ENCODE peak calls at places on chromosomes 7 and 10, in four cellular contexts. G is MV-4-11, C is dorsolateral prefrontal cortex, I is endothelial cell. O is an unnamed sample.

GRCh38 chr7:158019726-158020705 is 567.6 kb downstream of the PTPRN2 start:
- DNase-seq in G (no peak), C (no peak), I (no peak), O (no peak)

GRCh38 chr10:17100586-17100985 is 29.0 kb downstream of the CUBN start:
- DNase-seq in I (no peak), G (no peak), C (peak), O (no peak)

GRCh38 chr10:48722153-48722861 is 37.6 kb downstream of the WDFY4 start:
- DNase-seq in I (no peak), C (no peak), G (no peak), O (no peak)

GRCh38 chr7:71479231-71479630 is 347.3 kb downstream of the GALNT17 start:
- DNase-seq in C (no peak), G (no peak), I (no peak), O (no peak)

GRCh38 chr10:119315128-119316001 is 108.0 kb downstream of the GRK5 start:
- DNase-seq in I (no peak), C (peak), G (peak), O (peak)

GRCh38 chr7:87312215-87312865 is 33.1 kb upstream of the CROT start:
- DNase-seq in I (peak), C (peak), G (peak), O (peak)

GRCh38 chr7:133950856-133951255 is 176.3 kb upstream of the LRGUK start:
- DNase-seq in C (no peak), I (no peak), G (no peak), O (no peak)

GRCh38 chr10:37855691-37856090 is 1.7 kb downstream of the ZNF248 start:
- DNase-seq in I (no peak), G (no peak), C (no peak), O (no peak)

GRCh38 chr10:73119952-73120351 is 9.7 kb downstream of the NUDT13 start:
- DNase-seq in I (no peak), G (no peak), C (no peak), O (no peak)

GRCh38 chr7:127391591-127392181 is 822 bp downstream of the ZNF800 start:
- DNase-seq in C (no peak), I (peak), G (peak), O (peak)

GRCh38 chr10:36254191-36254590 is 612.1 kb upstream of the FZD8 start:
- DNase-seq in I (no peak), C (no peak), G (no peak), O (no peak)

GRCh38 chr7:74449809-74450397 is 3.8 kb upstream of the GTF2IRD1 start:
- DNase-seq in G (peak), I (peak), C (peak), O (peak)

GRCh38 chr10:49633327-49634045 is 19.6 kb downstream of the CHAT start:
- DNase-seq in I (no peak), C (no peak), G (no peak), O (no peak)

GRCh38 chr10:121732676-121733445 is 134.6 kb upstream of the FGFR2 start:
- DNase-seq in G (no peak), C (no peak), I (no peak), O (no peak)

GRCh38 chr7:16646427-16647081 is 573 bp downstream of the BZW2 start:
- DNase-seq in I (no peak), G (peak), C (peak), O (peak)

GRCh38 chr7:3042301-3042700 is 1.4 kb downstream of the CARD11 start:
- DNase-seq in I (no peak), C (no peak), G (no peak), O (no peak)

GRCh38 chr7:27835408-27835807 is 95.4 kb downstream of the TAX1BP1 start:
- DNase-seq in C (no peak), I (no peak), G (no peak), O (no peak)

GRCh38 chr10:95758351-95759025 is 2.5 kb downstream of the ENTPD1 start:
- DNase-seq in I (no peak), G (peak), C (no peak), O (peak)

GRCh38 chr10:101016814-101017213 is 14.1 kb downstream of the PDZD7 start:
- DNase-seq in C (no peak), I (no peak), G (no peak), O (no peak)

GRCh38 chr7:94241402-94241925 is 153.2 kb upstream of the COL1A2 start:
- DNase-seq in G (no peak), I (no peak), C (no peak), O (no peak)

GRCh38 chr7:157916946-157917670 is 580.3 kb downstream of the DNAJB6 start:
- DNase-seq in I (no peak), C (no peak), G (no peak), O (no peak)

GRCh38 chr7:91082038-91082437 is 182.2 kb upstream of the FZD1 start:
- DNase-seq in C (no peak), G (peak), I (no peak), O (peak)

GRCh38 chr10:88004451-88004850 is 141.0 kb downstream of the PTEN start:
- DNase-seq in G (no peak), C (no peak), I (no peak), O (no peak)

GRCh38 chr10:113616244-113617074 is 47.4 kb downstream of the NRAP start:
- DNase-seq in C (no peak), G (no peak), I (peak), O (peak)

GRCh38 chr7:3911685-3912084 is 610.6 kb downstream of the SDK1 start:
- DNase-seq in G (no peak), I (no peak), C (no peak), O (no peak)

GRCh38 chr10:125084191-125085186 is 75.9 kb downstream of the CTBP2 start:
- DNase-seq in I (no peak), G (no peak), C (peak), O (no peak)

GRCh38 chr7:34311591-34311990 is 346.4 kb upstream of the NPSR1 start:
- DNase-seq in C (no peak), I (no peak), G (no peak), O (no peak)

GRCh38 chr10:67803588-67804394 is 34.2 kb downstream of the DNAJC12 start:
- DNase-seq in G (no peak), I (no peak), C (no peak), O (no peak)

GRCh38 chr10:30216811-30217210 is 132.3 kb downstream of the MTPAP start:
- DNase-seq in I (no peak), C (no peak), G (no peak), O (no peak)

GRCh38 chr7:70316745-70317144 is 718.5 kb downstream of the AUTS2 start:
- DNase-seq in I (no peak), G (no peak), C (no peak), O (no peak)

GRCh38 chr7:15675379-15675778 is 11.1 kb downstream of the MEOX2 start:
- DNase-seq in G (no peak), C (no peak), I (no peak), O (no peak)

GRCh38 chr10:131577786-131578471 is 266.4 kb upstream of the TCERG1L start:
- DNase-seq in G (no peak), C (no peak), I (no peak), O (no peak)

GRCh38 chr10:72328045-72328828 is 26.5 kb downstream of the DNAJB12 start:
- DNase-seq in C (peak), I (peak), G (peak), O (peak)

GRCh38 chr10:29039659-29040309 is 249.1 kb upstream of the LYZL1 start:
- DNase-seq in C (no peak), G (no peak), I (no peak), O (no peak)

GRCh38 chr10:123254287-123254858 is 100.2 kb downstream of the BUB3 start:
- DNase-seq in C (no peak), G (no peak), I (no peak), O (no peak)

GRCh38 chr10:22626784-22627183 is 87.6 kb downstream of the PIP4K2A start:
- DNase-seq in C (no peak), G (no peak), I (no peak), O (no peak)

GRCh38 chr7:137169282-137169698 is 174.2 kb downstream of the PTN start:
- DNase-seq in I (peak), C (peak), G (peak), O (peak)

GRCh38 chr7:150964593-150965111 is 13.5 kb downstream of the KCNH2 start:
- DNase-seq in I (no peak), C (no peak), G (no peak), O (no peak)

O was measured in OCI-M1.